ENCODE peak calls at places on chromosomes 3 and 15, in ten cellular contexts. One of them, this sample, is unnamed.

GRCh38 chr3:174858353-174858752 is 781 bp upstream of the NAALADL2 start:
- DNase-seq in dermis blood vessel endothelial cell: no peak
- DNase-seq in neural crest cell: no peak
- DNase-seq in nephron progenitor cell: no peak
- DNase-seq in A549: peak
- DNase-seq in transverse colon: no peak
- DNase-seq in activated CD4-positive, alpha-beta T cell treated with anti-CD3 and anti-CD28 coated beads for 36 hours: no peak
- DNase-seq in HFF-Myc: no peak
- DNase-seq in NCI-H1417: no peak
- DNase-seq in natural killer cell treated with Interleukin-12 subunit alpha and Interleukin-12 subunit beta and Interleukin-15 and Interleukin-18, amount 100 ng/mL, for 72 hours: no peak
- DNase-seq in this sample: no peak

GRCh38 chr3:3800685-3801509 is 1.7 kb downstream of the LRRN1 start:
- DNase-seq in HFF-Myc: no peak
- DNase-seq in nephron progenitor cell: peak
- DNase-seq in natural killer cell treated with Interleukin-12 subunit alpha and Interleukin-12 subunit beta and Interleukin-15 and Interleukin-18, amount 100 ng/mL, for 72 hours: no peak
- DNase-seq in A549: no peak
- DNase-seq in NCI-H1417: peak
- DNase-seq in dermis blood vessel endothelial cell: no peak
- DNase-seq in neural crest cell: peak
- DNase-seq in transverse colon: no peak
- DNase-seq in activated CD4-positive, alpha-beta T cell treated with anti-CD3 and anti-CD28 coated beads for 36 hours: peak
- DNase-seq in this sample: peak

GRCh38 chr15:95687056-95687455 is 643.4 kb upstream of the NR2F2 start:
- DNase-seq in activated CD4-positive, alpha-beta T cell treated with anti-CD3 and anti-CD28 coated beads for 36 hours: no peak
- DNase-seq in HFF-Myc: no peak
- DNase-seq in nephron progenitor cell: no peak
- DNase-seq in neural crest cell: no peak
- DNase-seq in transverse colon: no peak
- DNase-seq in natural killer cell treated with Interleukin-12 subunit alpha and Interleukin-12 subunit beta and Interleukin-15 and Interleukin-18, amount 100 ng/mL, for 72 hours: no peak
- DNase-seq in A549: no peak
- DNase-seq in NCI-H1417: no peak
- DNase-seq in dermis blood vessel endothelial cell: no peak
- DNase-seq in this sample: no peak

GRCh38 chr3:14780927-14781507 is 37.7 kb upstream of the FGD5 start:
- DNase-seq in A549: peak
- DNase-seq in neural crest cell: peak
- DNase-seq in nephron progenitor cell: peak
- DNase-seq in natural killer cell treated with Interleukin-12 subunit alpha and Interleukin-12 subunit beta and Interleukin-15 and Interleukin-18, amount 100 ng/mL, for 72 hours: peak
- DNase-seq in dermis blood vessel endothelial cell: peak
- DNase-seq in activated CD4-positive, alpha-beta T cell treated with anti-CD3 and anti-CD28 coated beads for 36 hours: peak
- DNase-seq in NCI-H1417: no peak
- DNase-seq in transverse colon: peak
- DNase-seq in HFF-Myc: no peak
- DNase-seq in this sample: peak

GRCh38 chr3:71447197-71447596 is 136.3 kb downstream of the FOXP1 start:
- DNase-seq in transverse colon: no peak
- DNase-seq in NCI-H1417: no peak
- DNase-seq in natural killer cell treated with Interleukin-12 subunit alpha and Interleukin-12 subunit beta and Interleukin-15 and Interleukin-18, amount 100 ng/mL, for 72 hours: no peak
- DNase-seq in nephron progenitor cell: no peak
- DNase-seq in dermis blood vessel endothelial cell: peak
- DNase-seq in activated CD4-positive, alpha-beta T cell treated with anti-CD3 and anti-CD28 coated beads for 36 hours: no peak
- DNase-seq in HFF-Myc: no peak
- DNase-seq in A549: no peak
- DNase-seq in neural crest cell: no peak
- DNase-seq in this sample: no peak

GRCh38 chr15:98155356-98155755 is 194.9 kb downstream of the ARRDC4 start:
- DNase-seq in dermis blood vessel endothelial cell: no peak
- DNase-seq in natural killer cell treated with Interleukin-12 subunit alpha and Interleukin-12 subunit beta and Interleukin-15 and Interleukin-18, amount 100 ng/mL, for 72 hours: no peak
- DNase-seq in HFF-Myc: peak
- DNase-seq in NCI-H1417: no peak
- DNase-seq in transverse colon: no peak
- DNase-seq in activated CD4-positive, alpha-beta T cell treated with anti-CD3 and anti-CD28 coated beads for 36 hours: no peak
- DNase-seq in nephron progenitor cell: no peak
- DNase-seq in A549: no peak
- DNase-seq in neural crest cell: no peak
- DNase-seq in this sample: no peak

GRCh38 chr15:62462721-62463120 is 297.6 kb upstream of the C2CD4B start:
- DNase-seq in activated CD4-positive, alpha-beta T cell treated with anti-CD3 and anti-CD28 coated beads for 36 hours: no peak
- DNase-seq in transverse colon: no peak
- DNase-seq in A549: no peak
- DNase-seq in NCI-H1417: no peak
- DNase-seq in HFF-Myc: no peak
- DNase-seq in natural killer cell treated with Interleukin-12 subunit alpha and Interleukin-12 subunit beta and Interleukin-15 and Interleukin-18, amount 100 ng/mL, for 72 hours: no peak
- DNase-seq in neural crest cell: no peak
- DNase-seq in dermis blood vessel endothelial cell: no peak
- DNase-seq in nephron progenitor cell: no peak
- DNase-seq in this sample: no peak

GRCh38 chr3:144480520-144480919 is 508.9 kb downstream of the DIPK2A start:
- DNase-seq in neural crest cell: no peak
- DNase-seq in activated CD4-positive, alpha-beta T cell treated with anti-CD3 and anti-CD28 coated beads for 36 hours: no peak
- DNase-seq in A549: no peak
- DNase-seq in nephron progenitor cell: no peak
- DNase-seq in dermis blood vessel endothelial cell: no peak
- DNase-seq in HFF-Myc: no peak
- DNase-seq in natural killer cell treated with Interleukin-12 subunit alpha and Interleukin-12 subunit beta and Interleukin-15 and Interleukin-18, amount 100 ng/mL, for 72 hours: no peak
- DNase-seq in transverse colon: no peak
- DNase-seq in NCI-H1417: no peak
- DNase-seq in this sample: no peak

GRCh38 chr3:11535207-11535960 is 108.3 kb downstream of the VGLL4 start:
- DNase-seq in activated CD4-positive, alpha-beta T cell treated with anti-CD3 and anti-CD28 coated beads for 36 hours: no peak
- DNase-seq in natural killer cell treated with Interleukin-12 subunit alpha and Interleukin-12 subunit beta and Interleukin-15 and Interleukin-18, amount 100 ng/mL, for 72 hours: no peak
- DNase-seq in HFF-Myc: no peak
- DNase-seq in transverse colon: no peak
- DNase-seq in A549: no peak
- DNase-seq in nephron progenitor cell: no peak
- DNase-seq in neural crest cell: no peak
- DNase-seq in NCI-H1417: no peak
- DNase-seq in dermis blood vessel endothelial cell: no peak
- DNase-seq in this sample: no peak

GRCh38 chr15:69972436-69972835 is 125.3 kb downstream of the TLE3 start:
- DNase-seq in natural killer cell treated with Interleukin-12 subunit alpha and Interleukin-12 subunit beta and Interleukin-15 and Interleukin-18, amount 100 ng/mL, for 72 hours: no peak
- DNase-seq in NCI-H1417: no peak
- DNase-seq in transverse colon: no peak
- DNase-seq in HFF-Myc: no peak
- DNase-seq in nephron progenitor cell: no peak
- DNase-seq in neural crest cell: no peak
- DNase-seq in activated CD4-positive, alpha-beta T cell treated with anti-CD3 and anti-CD28 coated beads for 36 hours: no peak
- DNase-seq in A549: no peak
- DNase-seq in dermis blood vessel endothelial cell: no peak
- DNase-seq in this sample: no peak

GRCh38 chr3:153210116-153210515 is 48.1 kb downstream of the RAP2B start:
- DNase-seq in transverse colon: no peak
- DNase-seq in NCI-H1417: no peak
- DNase-seq in activated CD4-positive, alpha-beta T cell treated with anti-CD3 and anti-CD28 coated beads for 36 hours: no peak
- DNase-seq in dermis blood vessel endothelial cell: no peak
- DNase-seq in neural crest cell: no peak
- DNase-seq in HFF-Myc: no peak
- DNase-seq in A549: no peak
- DNase-seq in natural killer cell treated with Interleukin-12 subunit alpha and Interleukin-12 subunit beta and Interleukin-15 and Interleukin-18, amount 100 ng/mL, for 72 hours: no peak
- DNase-seq in nephron progenitor cell: no peak
- DNase-seq in this sample: no peak

GRCh38 chr3:126667631-126668449 is 12.9 kb upstream of the TXNRD3 start:
- DNase-seq in transverse colon: no peak
- DNase-seq in nephron progenitor cell: no peak
- DNase-seq in dermis blood vessel endothelial cell: no peak
- DNase-seq in NCI-H1417: no peak
- DNase-seq in HFF-Myc: no peak
- DNase-seq in A549: no peak
- DNase-seq in activated CD4-positive, alpha-beta T cell treated with anti-CD3 and anti-CD28 coated beads for 36 hours: no peak
- DNase-seq in natural killer cell treated with Interleukin-12 subunit alpha and Interleukin-12 subunit beta and Interleukin-15 and Interleukin-18, amount 100 ng/mL, for 72 hours: no peak
- DNase-seq in neural crest cell: no peak
- DNase-seq in this sample: no peak

GRCh38 chr3:46812237-46812791 is 50.9 kb downstream of the MYL3 start:
- DNase-seq in nephron progenitor cell: peak
- DNase-seq in neural crest cell: peak
- DNase-seq in natural killer cell treated with Interleukin-12 subunit alpha and Interleukin-12 subunit beta and Interleukin-15 and Interleukin-18, amount 100 ng/mL, for 72 hours: peak
- DNase-seq in activated CD4-positive, alpha-beta T cell treated with anti-CD3 and anti-CD28 coated beads for 36 hours: peak
- DNase-seq in transverse colon: peak
- DNase-seq in HFF-Myc: peak
- DNase-seq in NCI-H1417: no peak
- DNase-seq in A549: peak
- DNase-seq in dermis blood vessel endothelial cell: peak
- DNase-seq in this sample: peak

GRCh38 chr3:57951106-57951882 is 56.9 kb upstream of the FLNB start:
- DNase-seq in NCI-H1417: no peak
- DNase-seq in dermis blood vessel endothelial cell: peak
- DNase-seq in A549: peak
- DNase-seq in transverse colon: peak
- DNase-seq in neural crest cell: no peak
- DNase-seq in HFF-Myc: peak
- DNase-seq in activated CD4-positive, alpha-beta T cell treated with anti-CD3 and anti-CD28 coated beads for 36 hours: peak
- DNase-seq in nephron progenitor cell: peak
- DNase-seq in natural killer cell treated with Interleukin-12 subunit alpha and Interleukin-12 subunit beta and Interleukin-15 and Interleukin-18, amount 100 ng/mL, for 72 hours: no peak
- DNase-seq in this sample: no peak

GRCh38 chr15:70584838-70585706 is 178.3 kb downstream of the UACA start:
- DNase-seq in NCI-H1417: peak
- DNase-seq in HFF-Myc: no peak
- DNase-seq in dermis blood vessel endothelial cell: peak
- DNase-seq in activated CD4-positive, alpha-beta T cell treated with anti-CD3 and anti-CD28 coated beads for 36 hours: peak
- DNase-seq in natural killer cell treated with Interleukin-12 subunit alpha and Interleukin-12 subunit beta and Interleukin-15 and Interleukin-18, amount 100 ng/mL, for 72 hours: no peak
- DNase-seq in nephron progenitor cell: peak
- DNase-seq in neural crest cell: peak
- DNase-seq in A549: peak
- DNase-seq in transverse colon: no peak
- DNase-seq in this sample: no peak